ENCODE peak calls at places on chromosomes 5 and 9, in seven cellular contexts. N, M, Q, I, G, P and K are unnamed samples.
A peak's percentile ranks its signal among the peaks of the same experiment; 100 is the strongest.

GRCh38 chr5:593511-593910 is 18.6 kb upstream of the CEP72 start:
- DNase-seq in P (no peak), I (no peak), M (no peak), N (no peak), Q (no peak), G (no peak), K (no peak)

GRCh38 chr9:133048595-133048994 is 13.2 kb upstream of the CEL start:
- DNase-seq in M (no peak), Q (no peak), G (no peak), N (no peak), I (no peak), P (no peak), K (no peak)

GRCh38 chr9:7273575-7273974 is 515.8 kb downstream of the KDM4C start:
- DNase-seq in Q (no peak), G (no peak), P (no peak), M (no peak), N (no peak), I (peak; percentile 21), K (no peak)

GRCh38 chr9:135718616-135719015 is 16.6 kb downstream of the KCNT1 start:
- DNase-seq in I (no peak), M (no peak), Q (peak; percentile 20), P (no peak), G (no peak), N (no peak), K (no peak)

GRCh38 chr5:77292026-77292757 is 81.7 kb downstream of the PDE8B start:
- DNase-seq in G (no peak), I (no peak), M (no peak), Q (peak; percentile 67), P (no peak), N (no peak), K (no peak)

GRCh38 chr5:27308151-27308550 is 269.8 kb upstream of the CDH9 start:
- DNase-seq in M (no peak), N (no peak), Q (peak; percentile 82), G (no peak), P (no peak), I (no peak), K (no peak)

GRCh38 chr5:9479361-9479760 is 66.5 kb downstream of the SEMA5A start:
- DNase-seq in I (no peak), M (no peak), Q (peak; percentile 91), P (no peak), N (no peak), G (no peak), K (no peak)

GRCh38 chr9:113275147-113276131 is at the start of the genes CDC26 and PRPF4:
- DNase-seq in I (peak; percentile 96), M (peak; percentile 93), G (peak; percentile 94), P (peak; percentile 96), Q (peak; percentile 98), N (peak; percentile 94), K (peak; percentile 87)

GRCh38 chr5:73740274-73740790 is 114.3 kb downstream of the ARHGEF28 start:
- DNase-seq in P (no peak), N (no peak), M (no peak), Q (no peak), G (no peak), I (no peak), K (no peak)

GRCh38 chr5:51889703-51890102 is 506.5 kb downstream of the ISL1 start:
- DNase-seq in Q (no peak), G (no peak), P (peak; percentile 35), I (no peak), M (no peak), N (no peak), K (no peak)

GRCh38 chr5:142578161-142578830 is 107.6 kb downstream of the FGF1 start:
- DNase-seq in M (no peak), Q (no peak), G (no peak), P (no peak), I (no peak), N (no peak), K (no peak)

GRCh38 chr5:91176288-91177016 is 206.7 kb downstream of the ARRDC3 start:
- DNase-seq in Q (peak; percentile 15), N (no peak), M (no peak), P (no peak), I (no peak), G (no peak), K (no peak)

GRCh38 chr5:62138607-62139006 is 167.4 kb upstream of the KIF2A start:
- DNase-seq in P (no peak), M (no peak), N (no peak), Q (no peak), I (no peak), G (no peak), K (no peak)

GRCh38 chr5:123028222-123028621 is 8.3 kb downstream of the PPIC start:
- DNase-seq in Q (no peak), N (no peak), M (no peak), G (no peak), I (no peak), P (no peak), K (no peak)

GRCh38 chr5:75054110-75054930 is 2.0 kb upstream of the GCNT4 start:
- DNase-seq in Q (peak; percentile 65), G (no peak), I (peak; percentile 66), N (no peak), P (no peak), M (no peak), K (no peak)